ENCODE peak calls at places on chromosomes 11 and 22, in eight cellular contexts. A, I, X, J, Q, G, K and R are unnamed samples.

GRCh38 chr11:12053606-12054361 is 45.4 kb upstream of the DKK3 start:
- DNase-seq in A (peak), I (no peak), X (no peak), J (peak), Q (no peak), G (no peak), K (no peak), R (peak)

GRCh38 chr22:44271010-44271500 is 41.7 kb downstream of the SHISAL1 start:
- DNase-seq in A (no peak), I (no peak), X (no peak), J (no peak), Q (peak), G (no peak), K (no peak), R (no peak)

GRCh38 chr11:65911682-65912568 is 6.9 kb downstream of the C11orf68 start:
- DNase-seq in A (peak), I (peak), X (no peak), J (no peak), Q (no peak), G (no peak), K (peak), R (peak)

GRCh38 chr11:113477321-113477720 is 2.1 kb upstream of the DRD2 start:
- DNase-seq in A (no peak), I (no peak), X (no peak), J (no peak), Q (no peak), G (no peak), K (no peak), R (no peak)

GRCh38 chr11:11942668-11943067 is 65.8 kb downstream of the DKK3 start:
- DNase-seq in A (no peak), I (no peak), X (no peak), J (no peak), Q (no peak), G (no peak), K (no peak), R (no peak)

GRCh38 chr11:100739636-100740035 is 52.5 kb downstream of the ARHGAP42 start:
- DNase-seq in A (peak), I (no peak), X (peak), J (no peak), Q (no peak), G (peak), K (peak), R (no peak)

GRCh38 chr11:78938036-78938435 is 363.4 kb upstream of the NARS2 start:
- DNase-seq in A (no peak), I (no peak), X (no peak), J (no peak), Q (no peak), G (no peak), K (no peak), R (no peak)

GRCh38 chr11:33317662-33318061 is 60.5 kb downstream of the HIPK3 start:
- DNase-seq in A (peak), I (no peak), X (peak), J (no peak), Q (no peak), G (no peak), K (no peak), R (no peak)

GRCh38 chr11:83054001-83054400 is 17.7 kb downstream of the RAB30 start:
- DNase-seq in A (no peak), I (no peak), X (no peak), J (no peak), Q (no peak), G (no peak), K (no peak), R (no peak)

GRCh38 chr11:86056262-86056911 is 12.5 kb downstream of the PICALM start:
- DNase-seq in A (no peak), I (no peak), X (no peak), J (no peak), Q (no peak), G (no peak), K (no peak), R (no peak)

GRCh38 chr11:83024270-83024854 is 47.3 kb downstream of the RAB30 start:
- DNase-seq in A (no peak), I (no peak), X (no peak), J (no peak), Q (no peak), G (no peak), K (no peak), R (no peak)

GRCh38 chr22:47918276-47918928 is 1156.0 kb downstream of the TBC1D22A start:
- DNase-seq in A (no peak), I (no peak), X (no peak), J (no peak), Q (peak), G (no peak), K (no peak), R (no peak)

GRCh38 chr11:3926458-3927095 is 71.1 kb downstream of the STIM1 start:
- DNase-seq in A (peak), I (no peak), X (no peak), J (no peak), Q (no peak), G (no peak), K (no peak), R (no peak)

GRCh38 chr22:38485783-38486182 is 17.9 kb downstream of the KDELR3 start:
- DNase-seq in A (no peak), I (no peak), X (no peak), J (peak), Q (no peak), G (no peak), K (no peak), R (no peak)

GRCh38 chr11:63023851-63024648 is 8.4 kb upstream of the SLC22A8 start:
- DNase-seq in A (peak), I (peak), X (peak), J (peak), Q (peak), G (peak), K (peak), R (peak)

GRCh38 chr11:68563454-68563853 is 102.9 kb downstream of the PPP6R3 start:
- DNase-seq in A (no peak), I (no peak), X (no peak), J (no peak), Q (no peak), G (no peak), K (no peak), R (no peak)

GRCh38 chr11:46383974-46384701 is 2.7 kb downstream of the MDK start:
- DNase-seq in A (no peak), I (peak), X (peak), J (no peak), Q (no peak), G (no peak), K (no peak), R (no peak)

GRCh38 chr11:94727766-94728165 is 40.4 kb upstream of the AMOTL1 start:
- DNase-seq in A (no peak), I (no peak), X (no peak), J (no peak), Q (no peak), G (no peak), K (no peak), R (no peak)

GRCh38 chr11:92941676-92942571 is 27.5 kb upstream of the MTNR1B start:
- DNase-seq in A (peak), I (peak), X (peak), J (no peak), Q (no peak), G (peak), K (peak), R (no peak)

GRCh38 chr11:11777897-11778296 is 63.9 kb upstream of the USP47 start:
- DNase-seq in A (no peak), I (no peak), X (no peak), J (no peak), Q (no peak), G (no peak), K (no peak), R (no peak)

GRCh38 chr11:131692151-131692550 is 321.7 kb downstream of the NTM start:
- DNase-seq in A (no peak), I (no peak), X (no peak), J (no peak), Q (no peak), G (no peak), K (no peak), R (no peak)

GRCh38 chr22:43993072-43993760 is 30.9 kb upstream of the PARVB start:
- DNase-seq in A (peak), I (peak), X (peak), J (no peak), Q (peak), G (peak), K (peak), R (peak)

GRCh38 chr22:29032584-29032983 is 29.0 kb downstream of the C22orf31 start:
- DNase-seq in A (peak), I (no peak), X (no peak), J (peak), Q (no peak), G (no peak), K (no peak), R (no peak)

GRCh38 chr22:46108564-46109473 is 41.5 kb upstream of the PPARA start:
- DNase-seq in A (peak), I (peak), X (no peak), J (peak), Q (no peak), G (peak), K (peak), R (peak)

GRCh38 chr11:121032546-121032945 is 8.6 kb downstream of the TBCEL start:
- DNase-seq in A (no peak), I (no peak), X (no peak), J (no peak), Q (no peak), G (peak), K (no peak), R (no peak)

GRCh38 chr22:36021649-36022048 is 7.0 kb downstream of the RBFOX2 start:
- DNase-seq in A (no peak), I (no peak), X (no peak), J (no peak), Q (no peak), G (no peak), K (no peak), R (no peak)

GRCh38 chr22:48397531-48398180 is 1430.0 kb downstream of the BRD1 start:
- DNase-seq in A (no peak), I (no peak), X (no peak), J (no peak), Q (no peak), G (no peak), K (no peak), R (no peak)

GRCh38 chr22:36010090-36010489 is 18.5 kb downstream of the RBFOX2 start:
- DNase-seq in A (no peak), I (peak), X (no peak), J (peak), Q (no peak), G (no peak), K (no peak), R (no peak)

GRCh38 chr22:49845666-49846459 is 7.8 kb upstream of the ZBED4 start:
- DNase-seq in A (no peak), I (no peak), X (no peak), J (no peak), Q (peak), G (no peak), K (no peak), R (no peak)

DNA sequence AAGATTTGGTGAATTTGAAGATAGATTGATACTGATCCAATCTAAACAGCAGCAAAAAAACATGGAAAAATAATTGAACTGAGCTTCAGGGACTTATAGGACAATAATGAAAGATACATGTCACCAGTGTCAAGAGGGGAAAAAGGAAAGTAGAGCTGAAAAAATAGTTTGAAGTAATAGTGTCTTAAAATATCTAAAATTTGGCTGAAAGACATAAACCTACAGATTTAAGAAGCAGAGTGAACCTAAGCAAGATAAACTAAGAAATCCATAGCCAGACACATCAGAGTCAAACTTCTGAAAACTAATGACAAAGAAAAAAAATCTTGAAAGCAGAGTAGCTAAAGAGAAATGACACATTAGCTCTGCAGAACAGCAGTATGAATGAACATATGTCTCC is 67.7 kb downstream of the TRIM44 start:
- DNase-seq in A (no peak), I (no peak), X (no peak), J (no peak), Q (no peak), G (no peak), K (no peak), R (no peak)
- TF ChIP-seq POLR2A in A (no peak), I (no peak), X (no peak), J (no peak), Q (no peak), G (no peak), K (no peak), R (no peak)

DNA sequence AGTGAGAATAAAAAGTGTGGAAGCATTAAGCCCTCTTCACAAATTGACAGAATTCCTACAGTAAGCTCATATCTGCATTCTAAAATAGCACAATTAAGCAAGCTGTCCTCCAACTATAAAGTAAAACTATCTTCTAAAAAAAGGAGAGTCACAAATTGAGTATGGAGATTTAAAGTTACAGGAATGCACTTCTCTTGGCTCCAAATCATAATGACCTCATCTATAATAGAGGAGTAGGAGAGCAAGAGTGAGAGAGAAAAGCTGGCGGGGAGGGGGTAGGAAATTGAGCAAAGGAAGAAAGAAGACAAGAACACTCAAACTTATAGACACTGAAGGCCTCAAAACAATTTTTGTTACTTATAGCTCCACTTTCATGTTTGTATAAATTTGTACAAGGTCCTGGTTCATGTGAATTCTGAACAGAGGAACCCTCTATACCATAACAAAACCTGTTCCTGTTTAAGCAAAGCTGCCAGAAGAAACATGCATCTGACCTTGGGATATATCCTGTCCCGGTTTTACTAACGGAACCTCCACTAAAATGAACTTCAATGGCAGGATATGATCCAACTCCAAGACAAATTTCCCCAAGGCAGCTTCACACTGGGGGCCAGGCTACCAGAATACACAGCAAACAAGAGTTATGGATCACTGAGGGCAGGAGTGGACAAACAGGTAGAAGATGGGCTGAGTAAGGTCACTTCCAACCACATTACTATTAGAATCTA is 37.2 kb downstream of the SLC35F2 start:
- DNase-seq in A (peak), I (no peak), X (no peak), J (no peak), Q (no peak), G (no peak), K (no peak), R (no peak)
- TF ChIP-seq POLR2A in A (no peak), I (no peak), X (no peak), J (no peak), Q (no peak), G (no peak), K (no peak), R (no peak)

GRCh38 chr11:34654491-34655334 is 33.8 kb downstream of the EHF start:
- DNase-seq in A (peak), I (no peak), X (no peak), J (peak), Q (no peak), G (peak), K (peak), R (no peak)
- TF ChIP-seq POLR2A in A (no peak), I (no peak), X (no peak), J (peak), Q (no peak), G (peak), K (peak), R (no peak)

DNA sequence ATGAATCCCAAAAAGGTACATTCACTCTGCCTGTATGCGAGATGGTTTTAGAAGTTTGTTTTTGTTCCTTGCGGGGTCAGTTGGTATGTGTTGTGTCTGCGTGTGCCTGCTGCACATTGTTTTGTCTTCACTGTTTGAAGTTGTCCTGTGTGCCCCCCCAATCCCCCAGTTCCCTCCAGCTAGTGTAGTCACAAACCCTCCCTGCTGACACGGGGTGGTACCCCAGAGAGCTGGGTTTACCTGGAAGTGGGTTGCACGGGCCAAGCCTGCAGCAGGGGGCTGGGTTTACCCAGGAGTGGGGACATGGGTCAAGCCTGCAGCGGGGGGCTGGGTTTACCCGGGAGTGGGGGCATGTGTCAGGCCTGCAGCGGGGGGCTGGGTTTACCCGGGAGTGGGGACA is 22.2 kb downstream of the CTTN start:
- DNase-seq in A (no peak), I (no peak), X (no peak), J (no peak), Q (no peak), G (no peak), K (no peak), R (no peak)
- TF ChIP-seq POLR2A in A (no peak), I (no peak), X (no peak), J (no peak), Q (no peak), G (no peak), K (no peak), R (no peak)